ENCODE peak calls at places on chromosomes 4 and X, in six cellular contexts. One of them, this sample, is unnamed.

GRCh38 chr4:38184404-38184803 is 224.2 kb downstream of the PTTG2 start:
- DNase-seq in choroid plexus epithelial cell: peak
- DNase-seq in GM10248: no peak
- DNase-seq in cardiac fibroblast: no peak
- DNase-seq in heart left ventricle: no peak
- DNase-seq in neural crest cell: no peak
- DNase-seq in this sample: no peak

GRCh38 chrX:11970935-11971334 is 167.3 kb upstream of the FRMPD4 start:
- DNase-seq in neural crest cell: no peak
- DNase-seq in choroid plexus epithelial cell: peak
- DNase-seq in heart left ventricle: no peak
- DNase-seq in GM10248: no peak
- DNase-seq in cardiac fibroblast: peak
- DNase-seq in this sample: peak

GRCh38 chr4:107094332-107094731 is 58.2 kb upstream of the DKK2 start:
- DNase-seq in heart left ventricle: no peak
- DNase-seq in cardiac fibroblast: peak
- DNase-seq in GM10248: peak
- DNase-seq in neural crest cell: no peak
- DNase-seq in choroid plexus epithelial cell: peak
- DNase-seq in this sample: peak

GRCh38 chr4:77676842-77677241 is 71.2 kb downstream of the CXCL13 start:
- DNase-seq in choroid plexus epithelial cell: no peak
- DNase-seq in GM10248: no peak
- DNase-seq in neural crest cell: no peak
- DNase-seq in cardiac fibroblast: no peak
- DNase-seq in heart left ventricle: no peak
- DNase-seq in this sample: no peak

GRCh38 chr4:59848457-59848856 is 1351.7 kb upstream of the ADGRL3 start:
- DNase-seq in cardiac fibroblast: no peak
- DNase-seq in GM10248: no peak
- DNase-seq in choroid plexus epithelial cell: no peak
- DNase-seq in neural crest cell: no peak
- DNase-seq in heart left ventricle: no peak
- DNase-seq in this sample: no peak

GRCh38 chr4:40149960-40150385 is 46.9 kb upstream of the RHOH start:
- DNase-seq in cardiac fibroblast: peak
- DNase-seq in GM10248: peak
- DNase-seq in heart left ventricle: peak
- DNase-seq in neural crest cell: peak
- DNase-seq in choroid plexus epithelial cell: peak
- DNase-seq in this sample: peak

GRCh38 chr4:152803541-152803940 is 23.8 kb downstream of the ARFIP1 start:
- DNase-seq in neural crest cell: no peak
- DNase-seq in choroid plexus epithelial cell: no peak
- DNase-seq in cardiac fibroblast: no peak
- DNase-seq in GM10248: no peak
- DNase-seq in heart left ventricle: no peak
- DNase-seq in this sample: no peak

GRCh38 chr4:134777626-134778025 is 576.0 kb upstream of the PABPC4L start:
- DNase-seq in heart left ventricle: no peak
- DNase-seq in neural crest cell: no peak
- DNase-seq in choroid plexus epithelial cell: peak
- DNase-seq in GM10248: no peak
- DNase-seq in cardiac fibroblast: no peak
- DNase-seq in this sample: peak

GRCh38 chr4:158949094-158949493 is 153.8 kb upstream of the RAPGEF2 start:
- DNase-seq in cardiac fibroblast: peak
- DNase-seq in neural crest cell: no peak
- DNase-seq in GM10248: no peak
- DNase-seq in heart left ventricle: no peak
- DNase-seq in choroid plexus epithelial cell: peak
- DNase-seq in this sample: peak

GRCh38 chr4:5800496-5800895 is 89.5 kb downstream of the EVC start:
- DNase-seq in choroid plexus epithelial cell: no peak
- DNase-seq in GM10248: no peak
- DNase-seq in heart left ventricle: no peak
- DNase-seq in cardiac fibroblast: no peak
- DNase-seq in neural crest cell: no peak
- DNase-seq in this sample: no peak

GRCh38 chr4:1706358-1706757 is 5.8 kb downstream of the SLBP start:
- DNase-seq in GM10248: no peak
- DNase-seq in cardiac fibroblast: no peak
- DNase-seq in choroid plexus epithelial cell: no peak
- DNase-seq in neural crest cell: no peak
- DNase-seq in heart left ventricle: no peak
- DNase-seq in this sample: no peak

GRCh38 chrX:10755477-10756334 is 135.3 kb upstream of the MID1 start:
- DNase-seq in choroid plexus epithelial cell: peak
- DNase-seq in cardiac fibroblast: peak
- DNase-seq in neural crest cell: no peak
- DNase-seq in GM10248: no peak
- DNase-seq in heart left ventricle: no peak
- DNase-seq in this sample: peak

GRCh38 chr4:157898836-157899605 is 273.8 kb downstream of the GASK1B start:
- DNase-seq in neural crest cell: no peak
- DNase-seq in choroid plexus epithelial cell: no peak
- DNase-seq in heart left ventricle: no peak
- DNase-seq in GM10248: no peak
- DNase-seq in cardiac fibroblast: peak
- DNase-seq in this sample: no peak

GRCh38 chr4:48331577-48332340 is 9.6 kb upstream of the SLAIN2 start:
- DNase-seq in cardiac fibroblast: peak
- DNase-seq in neural crest cell: no peak
- DNase-seq in GM10248: no peak
- DNase-seq in choroid plexus epithelial cell: peak
- DNase-seq in heart left ventricle: no peak
- DNase-seq in this sample: peak

GRCh38 chrX:153454901-153455550 is 9.2 kb upstream of the TREX2 start:
- DNase-seq in GM10248: no peak
- DNase-seq in choroid plexus epithelial cell: no peak
- DNase-seq in neural crest cell: no peak
- DNase-seq in cardiac fibroblast: no peak
- DNase-seq in heart left ventricle: no peak
- DNase-seq in this sample: no peak

GRCh38 chrX:107629533-107629909 is 1.2 kb downstream of the PRPS1 start:
- DNase-seq in heart left ventricle: no peak
- DNase-seq in cardiac fibroblast: peak
- DNase-seq in GM10248: no peak
- DNase-seq in choroid plexus epithelial cell: peak
- DNase-seq in neural crest cell: no peak
- DNase-seq in this sample: peak

GRCh38 chr4:20318899-20319291 is 67.2 kb downstream of the SLIT2 start:
- DNase-seq in cardiac fibroblast: no peak
- DNase-seq in GM10248: no peak
- DNase-seq in heart left ventricle: no peak
- DNase-seq in neural crest cell: no peak
- DNase-seq in choroid plexus epithelial cell: no peak
- DNase-seq in this sample: peak

GRCh38 chrX:26925088-26925487 is 538.1 kb downstream of the PPP4R3C start:
- DNase-seq in GM10248: no peak
- DNase-seq in heart left ventricle: no peak
- DNase-seq in neural crest cell: no peak
- DNase-seq in cardiac fibroblast: peak
- DNase-seq in choroid plexus epithelial cell: peak
- DNase-seq in this sample: peak

GRCh38 chrX:39960219-39960618 is 137.5 kb downstream of the BCOR start:
- DNase-seq in choroid plexus epithelial cell: no peak
- DNase-seq in GM10248: no peak
- DNase-seq in heart left ventricle: no peak
- DNase-seq in neural crest cell: no peak
- DNase-seq in cardiac fibroblast: no peak
- DNase-seq in this sample: no peak

GRCh38 chrX:3527166-3527565 is 180.7 kb upstream of the MXRA5 start:
- DNase-seq in heart left ventricle: no peak
- DNase-seq in neural crest cell: no peak
- DNase-seq in GM10248: no peak
- DNase-seq in cardiac fibroblast: no peak
- DNase-seq in choroid plexus epithelial cell: no peak
- DNase-seq in this sample: no peak

GRCh38 chrX:121876316-121876715 is 828.9 kb downstream of the GLUD2 start:
- DNase-seq in GM10248: no peak
- DNase-seq in choroid plexus epithelial cell: peak
- DNase-seq in neural crest cell: no peak
- DNase-seq in heart left ventricle: no peak
- DNase-seq in cardiac fibroblast: peak
- DNase-seq in this sample: peak

GRCh38 chrX:1231850-1232505 is 19.5 kb upstream of the CRLF2 start:
- DNase-seq in neural crest cell: no peak
- DNase-seq in heart left ventricle: no peak
- DNase-seq in cardiac fibroblast: no peak
- DNase-seq in choroid plexus epithelial cell: no peak
- DNase-seq in GM10248: no peak
- DNase-seq in this sample: no peak

GRCh38 chrX:30196322-30196721 is 19.0 kb upstream of the MAGEB2 start:
- DNase-seq in neural crest cell: no peak
- DNase-seq in choroid plexus epithelial cell: peak
- DNase-seq in cardiac fibroblast: no peak
- DNase-seq in GM10248: no peak
- DNase-seq in heart left ventricle: no peak
- DNase-seq in this sample: peak

GRCh38 chrX:32185160-32185559 is 1026.2 kb downstream of the DMD start:
- DNase-seq in heart left ventricle: no peak
- DNase-seq in neural crest cell: no peak
- DNase-seq in cardiac fibroblast: no peak
- DNase-seq in GM10248: no peak
- DNase-seq in choroid plexus epithelial cell: no peak
- DNase-seq in this sample: peak

GRCh38 chrX:15751160-15751819 is 13.2 kb downstream of the CA5B start:
- DNase-seq in neural crest cell: no peak
- DNase-seq in GM10248: no peak
- DNase-seq in choroid plexus epithelial cell: peak
- DNase-seq in heart left ventricle: no peak
- DNase-seq in cardiac fibroblast: no peak
- DNase-seq in this sample: no peak

GRCh38 chr4:98566491-98567008 is 91.9 kb downstream of the TSPAN5 start:
- DNase-seq in choroid plexus epithelial cell: peak
- DNase-seq in GM10248: no peak
- DNase-seq in neural crest cell: no peak
- DNase-seq in cardiac fibroblast: peak
- DNase-seq in heart left ventricle: no peak
- DNase-seq in this sample: no peak

GRCh38 chr4:38785901-38786402 is 3.2 kb upstream of the TLR10 start:
- DNase-seq in GM10248: peak
- DNase-seq in neural crest cell: no peak
- DNase-seq in heart left ventricle: no peak
- DNase-seq in cardiac fibroblast: no peak
- DNase-seq in choroid plexus epithelial cell: no peak
- DNase-seq in this sample: no peak

GRCh38 chrX:145190801-145191389 is 56.4 kb upstream of the SPANXN1 start:
- DNase-seq in neural crest cell: no peak
- DNase-seq in choroid plexus epithelial cell: peak
- DNase-seq in GM10248: no peak
- DNase-seq in cardiac fibroblast: peak
- DNase-seq in heart left ventricle: no peak
- DNase-seq in this sample: peak
- TF ChIP-seq CTCF in neural crest cell: peak
- TF ChIP-seq CTCF in choroid plexus epithelial cell: no peak
- TF ChIP-seq CTCF in GM10248: peak
- TF ChIP-seq CTCF in cardiac fibroblast: peak
- TF ChIP-seq CTCF in heart left ventricle: peak
- TF ChIP-seq CTCF in this sample: peak

GRCh38 chr4:2954358-2955185 is 8.6 kb downstream of the NOP14 start:
- DNase-seq in GM10248: peak
- DNase-seq in neural crest cell: no peak
- DNase-seq in cardiac fibroblast: no peak
- DNase-seq in choroid plexus epithelial cell: no peak
- DNase-seq in heart left ventricle: no peak
- DNase-seq in this sample: no peak
- TF ChIP-seq CTCF in GM10248: peak
- TF ChIP-seq CTCF in neural crest cell: no peak
- TF ChIP-seq CTCF in cardiac fibroblast: no peak
- TF ChIP-seq CTCF in choroid plexus epithelial cell: no peak
- TF ChIP-seq CTCF in heart left ventricle: no peak
- TF ChIP-seq CTCF in this sample: peak

GRCh38 chr4:42369489-42369888 is 27.8 kb upstream of the SHISA3 start:
- DNase-seq in heart left ventricle: no peak
- DNase-seq in choroid plexus epithelial cell: no peak
- DNase-seq in neural crest cell: no peak
- DNase-seq in cardiac fibroblast: no peak
- DNase-seq in GM10248: no peak
- DNase-seq in this sample: no peak

GRCh38 chr4:42366959-42367358 is 30.3 kb upstream of the SHISA3 start:
- DNase-seq in heart left ventricle: no peak
- DNase-seq in neural crest cell: no peak
- DNase-seq in choroid plexus epithelial cell: no peak
- DNase-seq in cardiac fibroblast: no peak
- DNase-seq in GM10248: no peak
- DNase-seq in this sample: no peak

DNA sequence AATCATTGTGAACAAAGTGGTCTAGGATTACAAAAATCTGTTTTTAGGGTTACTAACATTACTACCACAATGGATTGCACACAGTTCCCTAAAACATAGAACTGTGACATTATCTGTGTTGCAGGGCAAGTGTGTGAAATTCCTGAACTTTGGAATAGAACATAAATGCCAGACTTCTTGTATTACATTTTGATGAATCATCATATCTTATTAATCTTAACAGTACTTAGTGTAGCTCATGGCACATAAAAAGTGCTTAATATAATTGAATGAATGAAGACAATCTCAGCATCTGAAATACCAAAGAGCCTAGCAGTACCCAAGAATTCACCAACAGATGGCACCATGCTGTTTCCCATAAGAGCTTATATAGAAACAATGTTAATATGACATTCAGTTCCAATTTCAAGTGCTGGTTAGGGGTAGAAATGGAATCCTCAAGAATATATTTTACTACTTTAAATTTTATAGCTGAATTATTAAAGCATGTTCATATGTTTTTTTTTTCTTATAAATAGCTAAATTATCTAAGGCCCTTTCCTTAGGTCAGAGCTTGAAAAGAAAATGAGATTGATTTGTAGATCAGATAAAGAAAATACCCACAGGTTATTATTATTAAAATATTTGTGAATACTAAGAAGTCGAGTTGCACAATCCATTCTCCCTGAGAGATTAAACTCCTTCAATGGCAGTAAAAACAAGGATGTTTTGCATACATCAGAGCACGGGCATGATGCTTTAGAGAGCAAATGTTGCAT is 25.8 kb upstream of the SHISA3 start:
- DNase-seq in heart left ventricle: no peak
- DNase-seq in cardiac fibroblast: peak
- DNase-seq in neural crest cell: no peak
- DNase-seq in GM10248: peak
- DNase-seq in choroid plexus epithelial cell: peak
- DNase-seq in this sample: peak
- TF ChIP-seq CTCF in heart left ventricle: peak
- TF ChIP-seq CTCF in cardiac fibroblast: peak
- TF ChIP-seq CTCF in neural crest cell: peak
- TF ChIP-seq CTCF in GM10248: peak
- TF ChIP-seq CTCF in choroid plexus epithelial cell: peak
- TF ChIP-seq CTCF in this sample: peak

DNA sequence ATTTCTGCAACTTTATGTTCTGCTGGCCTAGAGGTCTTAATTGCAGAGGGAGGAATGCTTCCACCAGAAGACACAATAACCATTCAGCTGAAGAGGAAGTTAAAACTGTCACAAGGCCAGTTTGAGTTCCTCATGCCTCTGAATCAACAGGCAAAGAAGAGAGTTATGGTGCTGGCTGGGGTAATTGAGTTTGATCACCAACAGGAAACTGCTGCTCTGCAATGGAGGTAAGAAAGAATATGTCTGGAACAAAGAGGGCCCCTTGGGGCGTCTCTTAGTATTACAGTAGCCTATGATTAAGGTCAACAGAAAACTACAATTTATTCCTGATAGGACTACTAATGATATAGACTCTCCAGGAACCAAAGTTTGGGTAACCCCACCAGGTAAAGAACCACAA is 744.0 kb downstream of the FSTL5 start:
- DNase-seq in neural crest cell: no peak
- DNase-seq in choroid plexus epithelial cell: peak
- DNase-seq in cardiac fibroblast: no peak
- DNase-seq in GM10248: no peak
- DNase-seq in heart left ventricle: no peak
- DNase-seq in this sample: peak
- TF ChIP-seq CTCF in neural crest cell: peak
- TF ChIP-seq CTCF in choroid plexus epithelial cell: peak
- TF ChIP-seq CTCF in cardiac fibroblast: no peak
- TF ChIP-seq CTCF in GM10248: no peak
- TF ChIP-seq CTCF in heart left ventricle: no peak
- TF ChIP-seq CTCF in this sample: no peak

This sample was measured in MCF 10A.